ENCODE peak calls at places on chromosomes 6 and 20, in seven cellular contexts. Y, G, C, S, T, A and I are unnamed samples.

GRCh38 chr6:116220172-116220571 is 33.7 kb downstream of the TSPYL4 start:
- DNase-seq in Y (peak), G (peak), C (no peak), S (no peak), T (no peak), A (no peak), I (no peak)

GRCh38 chr20:37755665-37756064 is 61.8 kb downstream of the CTNNBL1 start:
- DNase-seq in Y (no peak), G (no peak), C (peak), S (peak), T (no peak), A (no peak), I (peak)

GRCh38 chr6:4413073-4413472 is 277.7 kb upstream of the ECI2 start:
- DNase-seq in Y (peak), G (peak), C (no peak), S (no peak), T (no peak), A (no peak), I (no peak)

GRCh38 chr6:90008189-90008907 is 114.1 kb downstream of the GJA10 start:
- DNase-seq in Y (no peak), G (no peak), C (no peak), S (no peak), T (no peak), A (no peak), I (no peak)

GRCh38 chr6:146914563-146915483 is 289.4 kb upstream of the STXBP5 start:
- DNase-seq in Y (peak), G (peak), C (no peak), S (peak), T (no peak), A (no peak), I (peak)

GRCh38 chr6:1553562-1554088 is 56.1 kb upstream of the FOXC1 start:
- DNase-seq in Y (peak), G (peak), C (no peak), S (no peak), T (no peak), A (no peak), I (no peak)

GRCh38 chr6:7821426-7821825 is 89.2 kb downstream of the TXNDC5 start:
- DNase-seq in Y (peak), G (no peak), C (no peak), S (no peak), T (no peak), A (no peak), I (no peak)

GRCh38 chr6:161080263-161080970 is 88.8 kb downstream of the MAP3K4 start:
- DNase-seq in Y (no peak), G (no peak), C (no peak), S (no peak), T (no peak), A (no peak), I (no peak)

GRCh38 chr6:3573670-3574069 is 116.8 kb upstream of the SLC22A23 start:
- DNase-seq in Y (no peak), G (no peak), C (no peak), S (no peak), T (no peak), A (no peak), I (no peak)

GRCh38 chr20:63098195-63098810 is 91.5 kb upstream of the BHLHE23 start:
- DNase-seq in Y (no peak), G (no peak), C (no peak), S (no peak), T (no peak), A (no peak), I (no peak)

GRCh38 chr6:79601020-79601609 is 30.0 kb upstream of the SH3BGRL2 start:
- DNase-seq in Y (peak), G (peak), C (no peak), S (peak), T (no peak), A (no peak), I (peak)

GRCh38 chr6:20763311-20763710 is 229.1 kb downstream of the CDKAL1 start:
- DNase-seq in Y (no peak), G (no peak), C (no peak), S (no peak), T (no peak), A (no peak), I (no peak)

GRCh38 chr6:8070718-8071117 is 6.5 kb upstream of the BLOC1S5 start:
- DNase-seq in Y (no peak), G (no peak), C (no peak), S (no peak), T (no peak), A (no peak), I (no peak)

GRCh38 chr6:22102671-22103070 is 194.2 kb downstream of the PRL start:
- DNase-seq in Y (no peak), G (no peak), C (no peak), S (no peak), T (no peak), A (no peak), I (no peak)

GRCh38 chr20:61520761-61521460 is 268.9 kb downstream of the CDH4 start:
- DNase-seq in Y (peak), G (peak), C (no peak), S (no peak), T (no peak), A (no peak), I (no peak)

GRCh38 chr6:44041461-44042260 is 85.6 kb downstream of the MRPL14 start:
- DNase-seq in Y (peak), G (peak), C (no peak), S (peak), T (peak), A (no peak), I (no peak)

GRCh38 chr6:466564-466963 is 75.0 kb downstream of the IRF4 start:
- DNase-seq in Y (no peak), G (no peak), C (no peak), S (no peak), T (no peak), A (no peak), I (no peak)

GRCh38 chr20:50003253-50003656 is 20.5 kb downstream of the SNAI1 start:
- DNase-seq in Y (peak), G (peak), C (no peak), S (no peak), T (no peak), A (no peak), I (no peak)

GRCh38 chr20:23130622-23130916 is 44.4 kb upstream of the CD93 start:
- DNase-seq in Y (no peak), G (no peak), C (no peak), S (no peak), T (no peak), A (no peak), I (no peak)

GRCh38 chr6:105015482-105015881 is 58.6 kb downstream of the LIN28B start:
- DNase-seq in Y (peak), G (peak), C (no peak), S (no peak), T (no peak), A (no peak), I (no peak)

GRCh38 chr20:57996465-57996864 is 232.0 kb downstream of the ANKRD60 start:
- DNase-seq in Y (no peak), G (no peak), C (no peak), S (peak), T (no peak), A (no peak), I (no peak)

GRCh38 chr6:145731432-145731831 is 3.9 kb downstream of the EPM2A start:
- DNase-seq in Y (peak), G (no peak), C (no peak), S (no peak), T (no peak), A (no peak), I (no peak)

GRCh38 chr6:132247381-132248159 is 153.7 kb downstream of the MOXD1 start:
- DNase-seq in Y (no peak), G (no peak), C (no peak), S (no peak), T (no peak), A (no peak), I (no peak)

GRCh38 chr6:3473773-3474172 is 16.9 kb upstream of the SLC22A23 start:
- DNase-seq in Y (no peak), G (no peak), C (no peak), S (no peak), T (no peak), A (no peak), I (no peak)

GRCh38 chr6:147834377-147834776 is 325.9 kb downstream of the SAMD5 start:
- DNase-seq in Y (peak), G (no peak), C (no peak), S (no peak), T (no peak), A (no peak), I (no peak)

GRCh38 chr20:13493143-13493542 is 145.6 kb downstream of the TASP1 start:
- DNase-seq in Y (no peak), G (no peak), C (no peak), S (no peak), T (peak), A (no peak), I (no peak)

GRCh38 chr6:109816452-109817374 is 125.6 kb downstream of the FIG4 start:
- DNase-seq in Y (peak), G (no peak), C (peak), S (no peak), T (no peak), A (no peak), I (peak)

GRCh38 chr6:43773050-43773956 is 3.3 kb downstream of the VEGFA start:
- DNase-seq in Y (peak), G (peak), C (peak), S (peak), T (no peak), A (peak), I (peak)

GRCh38 chr6:5813625-5814027 is 193.1 kb downstream of the NRN1 start:
- DNase-seq in Y (no peak), G (no peak), C (no peak), S (no peak), T (no peak), A (no peak), I (no peak)

GRCh38 chr20:54556406-54556805 is 81.0 kb downstream of the DOK5 start:
- DNase-seq in Y (no peak), G (no peak), C (no peak), S (no peak), T (no peak), A (no peak), I (no peak)

GRCh38 chr6:85680388-85680787 is 37.7 kb upstream of the SYNCRIP start:
- DNase-seq in Y (peak), G (no peak), C (no peak), S (no peak), T (no peak), A (no peak), I (no peak)

GRCh38 chr6:100506651-100507050 is 41.9 kb upstream of the SIM1 start:
- DNase-seq in Y (no peak), G (peak), C (no peak), S (no peak), T (no peak), A (no peak), I (no peak)

GRCh38 chr6:110328231-110328630 is 29.9 kb downstream of the METTL24 start:
- DNase-seq in Y (no peak), G (no peak), C (no peak), S (no peak), T (no peak), A (no peak), I (no peak)

GRCh38 chr20:45487231-45487635 is 17.7 kb downstream of the WFDC2 start:
- DNase-seq in Y (no peak), G (no peak), C (no peak), S (no peak), T (no peak), A (no peak), I (no peak)

GRCh38 chr6:101013612-101014195 is 132.6 kb upstream of the ASCC3 start:
- DNase-seq in Y (no peak), G (no peak), C (no peak), S (no peak), T (no peak), A (no peak), I (no peak)

GRCh38 chr20:11117808-11118528 is 444.2 kb upstream of the JAG1 start:
- DNase-seq in Y (peak), G (peak), C (no peak), S (no peak), T (no peak), A (no peak), I (no peak)